ENCODE peak calls at places on chromosomes 13 and 19, in six cellular contexts. P is upper lobe of left lung, F is K562, G is HepG2, A is GM12878, I is HCT116. U is an unnamed sample.
A peak's percentile ranks its signal among the peaks of the same experiment; 100 is the strongest.

GRCh38 chr13:82751221-82751620 is 1131.1 kb downstream of the SLITRK1 start:
- ATAC-seq in P (no peak), F (no peak), G (no peak), A (no peak), I (no peak), U (no peak)

GRCh38 chr19:2634228-2634951 is 68.1 kb downstream of the GNG7 start:
- ATAC-seq in P (peak; percentile 41), F (no peak), G (no peak), A (no peak), I (no peak), U (no peak)

GRCh38 chr19:11251217-11251616 is 11.1 kb downstream of the DOCK6 start:
- ATAC-seq in P (no peak), F (no peak), G (no peak), A (no peak), I (peak; percentile 63), U (no peak)

GRCh38 chr19:2247433-2248101 is 1.6 kb upstream of the AMH start:
- ATAC-seq in P (no peak), F (no peak), G (no peak), A (no peak), I (no peak), U (no peak)

GRCh38 chr19:38691938-38692457 is 44.5 kb downstream of the ACTN4 start:
- ATAC-seq in P (peak; percentile 70), F (no peak), G (no peak), A (no peak), I (peak; percentile 48), U (peak; percentile 91)

GRCh38 chr19:28873301-28873700 is 339.6 kb downstream of the UQCRFS1 start:
- ATAC-seq in P (no peak), F (no peak), G (no peak), A (no peak), I (no peak), U (no peak)

GRCh38 chr13:43268632-43269031 is 245.2 kb downstream of the DNAJC15 start:
- ATAC-seq in P (no peak), F (no peak), G (no peak), A (no peak), I (no peak), U (no peak)

GRCh38 chr19:41795031-41795461 is 1.3 kb upstream of the CEACAM3 start:
- ATAC-seq in P (peak; percentile 86), F (peak; percentile 93), G (peak; percentile 85), A (peak; percentile 97), I (peak; percentile 93), U (no peak)

GRCh38 chr19:2556221-2557092 is 80.5 kb downstream of the GADD45B start:
- ATAC-seq in P (peak; percentile 19), F (no peak), G (peak; percentile 66), A (no peak), I (no peak), U (peak; percentile 25)

GRCh38 chr13:27041341-27041740 is 130.3 kb downstream of the USP12 start:
- ATAC-seq in P (no peak), F (no peak), G (no peak), A (no peak), I (no peak), U (no peak)

GRCh38 chr13:44934724-44935123 is 54.5 kb downstream of the NUFIP1 start:
- ATAC-seq in P (no peak), F (no peak), G (no peak), A (peak; percentile 68), I (no peak), U (no peak)

GRCh38 chr19:23474761-23475160 is 79.5 kb upstream of the ZNF91 start:
- ATAC-seq in P (no peak), F (no peak), G (no peak), A (no peak), I (no peak), U (no peak)

GRCh38 chr19:3670796-3671679 is 29.2 kb downstream of the PIP5K1C start:
- ATAC-seq in P (peak; percentile 83), F (peak; percentile 74), G (no peak), A (peak; percentile 70), I (no peak), U (peak; percentile 74)

GRCh38 chr19:3669134-3669436 is 31.2 kb downstream of the PIP5K1C start:
- ATAC-seq in P (no peak), F (no peak), G (peak; percentile 16), A (no peak), I (no peak), U (no peak)

GRCh38 chr19:3669616-3670257 is 30.5 kb downstream of the PIP5K1C start:
- ATAC-seq in P (no peak), F (no peak), G (no peak), A (no peak), I (no peak), U (no peak)

GRCh38 chr19:3671680-3672574 is 28.3 kb downstream of the PIP5K1C start:
- ATAC-seq in P (peak; percentile 18), F (peak; percentile 40), G (no peak), A (peak; percentile 55), I (no peak), U (no peak)

GRCh38 chr19:3670258-3670795 is 29.9 kb downstream of the PIP5K1C start:
- ATAC-seq in P (peak; percentile 81), F (peak; percentile 84), G (no peak), A (no peak), I (no peak), U (peak; percentile 85)
- TF ChIP-seq POLR2AphosphoS5 in P (peak; percentile 90), F (no peak), G (no peak), A (no peak), I (no peak), U (peak; percentile 96)

GRCh38 chr19:56594783-56595547 is at the start of gene ZNF71:
- ATAC-seq in P (peak; percentile 98), F (no peak), G (peak; percentile 96), A (peak; percentile 98), I (no peak), U (peak; percentile 96)
- TF ChIP-seq POLR2A in P (peak; percentile 51), F (no peak), G (peak; percentile 65), A (peak; percentile 61), I (no peak), U (no peak)

DNA sequence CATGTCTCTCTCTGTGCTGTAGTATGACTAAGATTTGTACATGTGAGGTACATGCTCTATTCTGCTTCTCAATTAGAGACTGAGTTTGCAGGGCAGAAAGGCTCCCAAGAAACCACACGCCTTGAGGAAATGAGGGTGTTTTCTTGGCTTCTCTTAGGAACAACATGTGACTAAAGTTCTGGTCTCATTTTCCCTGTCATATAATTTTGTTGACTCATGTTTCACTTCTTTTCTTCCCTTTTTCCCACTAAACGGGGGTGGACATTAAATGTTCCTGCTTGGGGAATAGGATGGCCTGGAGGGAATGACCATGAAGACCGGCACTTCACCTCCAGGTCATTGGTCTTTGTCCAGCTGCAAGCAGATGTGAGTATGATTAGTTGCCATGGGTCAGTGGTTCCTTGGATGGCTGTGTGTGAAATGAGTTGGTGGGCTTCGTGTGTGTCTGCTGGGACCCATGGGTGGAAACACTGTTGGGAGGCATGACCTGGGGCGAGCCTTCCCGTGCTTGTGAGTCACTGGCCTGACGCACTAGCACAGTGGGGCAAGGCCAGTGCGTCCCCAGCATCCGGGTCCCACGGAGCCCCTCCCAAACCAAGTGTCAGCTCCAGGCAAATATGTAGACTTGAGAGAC is 56.6 kb downstream of the COL4A1 start:
- ATAC-seq in P (peak; percentile 72), F (no peak), G (no peak), A (peak; percentile 30), I (no peak), U (peak; percentile 75)
- TF ChIP-seq POLR2AphosphoS5 in P (peak; percentile 56), F (no peak), G (no peak), A (no peak), I (no peak), U (peak; percentile 84)

GRCh38 chr19:1170938-1171754 is 2.9 kb downstream of the SBNO2 start:
- ATAC-seq in P (no peak), F (no peak), G (peak; percentile 41), A (no peak), I (no peak), U (no peak)

GRCh38 chr19:1169921-1170885 is 3.9 kb downstream of the SBNO2 start:
- ATAC-seq in P (peak; percentile 61), F (peak; percentile 58), G (no peak), A (no peak), I (no peak), U (peak; percentile 27)

GRCh38 chr19:1167687-1168561 is 6.1 kb downstream of the SBNO2 start:
- ATAC-seq in P (no peak), F (no peak), G (no peak), A (no peak), I (no peak), U (no peak)

GRCh38 chr19:1168562-1168873 is 5.5 kb downstream of the SBNO2 start:
- ATAC-seq in P (no peak), F (no peak), G (no peak), A (no peak), I (no peak), U (no peak)

GRCh38 chr19:1168877-1169791 is 4.9 kb downstream of the SBNO2 start:
- ATAC-seq in P (peak; percentile 33), F (no peak), G (peak; percentile 49), A (no peak), I (peak; percentile 31), U (peak; percentile 17)
- TF ChIP-seq POLR2A in P (peak; percentile 21), F (no peak), G (no peak), A (no peak), I (no peak), U (no peak)

GRCh38 chr13:30904043-30904442 is 2.0 kb upstream of the MEDAG start:
- ATAC-seq in P (no peak), F (no peak), G (no peak), A (no peak), I (no peak), U (no peak)

GRCh38 chr13:30906411-30906990 is 430 bp downstream of the MEDAG start:
- ATAC-seq in P (peak; percentile 59), F (no peak), G (peak; percentile 16), A (no peak), I (no peak), U (peak; percentile 27)

GRCh38 chr13:30907167-30907761 is 1.2 kb downstream of the MEDAG start:
- ATAC-seq in P (no peak), F (no peak), G (peak; percentile 79), A (no peak), I (no peak), U (no peak)

GRCh38 chr13:30908416-30908980 is 2.4 kb downstream of the MEDAG start:
- ATAC-seq in P (peak; percentile 3), F (no peak), G (no peak), A (no peak), I (no peak), U (peak; percentile 8)

GRCh38 chr13:30905932-30906383 is at the start of gene MEDAG:
- ATAC-seq in P (peak; percentile 94), F (no peak), G (no peak), A (no peak), I (no peak), U (peak; percentile 93)
- TF ChIP-seq POLR2AphosphoS5 in P (no peak), F (no peak), G (no peak), A (no peak), I (no peak), U (peak; percentile 64)